ENCODE peak calls at places on chromosomes 16 and 17, in six cellular contexts. K is anterior cingulate cortex; W is B cell; V is heart left ventricle; C is AG04449; J is activated CD4-positive, alpha-beta T cell treated with anti-CD3 and anti-CD28 coated beads, Interleukin-2, amount 10 ng/mL, durations not matched to agents 7 days and 5 days. A is an unnamed sample.

GRCh38 chr17:19534562-19535149 is 1.0 kb downstream of the SLC47A1 start:
- DNase-seq in K (no peak), W (no peak), V (no peak), J (no peak), C (no peak), A (no peak)

GRCh38 chr17:59671386-59671785 is 35.8 kb downstream of the PTRH2 start:
- DNase-seq in J (no peak), C (no peak), W (no peak), K (no peak), V (no peak), A (no peak)

GRCh38 chr17:44350733-44351226 is 5.7 kb downstream of the GRN start:
- DNase-seq in W (peak), J (peak), K (no peak), C (no peak), V (peak), A (peak)

GRCh38 chr17:27242951-27243350 is 51.0 kb upstream of the WSB1 start:
- DNase-seq in W (no peak), C (no peak), J (no peak), V (no peak), K (no peak), A (no peak)

GRCh38 chr17:67281736-67282135 is 36.7 kb upstream of the HELZ start:
- DNase-seq in V (no peak), K (no peak), C (no peak), J (no peak), W (no peak), A (no peak)

GRCh38 chr16:57606147-57606846 is 22.1 kb upstream of the ADGRG1 start:
- DNase-seq in J (no peak), W (no peak), V (no peak), K (no peak), C (no peak), A (no peak)

GRCh38 chr17:50263293-50264262 is 10.7 kb upstream of the TMEM92 start:
- DNase-seq in K (no peak), C (no peak), J (no peak), V (no peak), W (no peak), A (no peak)

GRCh38 chr17:29068828-29069227 is 25.9 kb downstream of the PIPOX start:
- DNase-seq in V (no peak), C (no peak), J (no peak), K (no peak), W (no peak), A (no peak)

GRCh38 chr16:56610017-56610608 is 1.7 kb downstream of the MT2A start:
- DNase-seq in W (peak), J (peak), V (peak), C (peak), K (no peak), A (peak)

GRCh38 chr17:73645050-73645871 is 1.0 kb upstream of the SDK2 start:
- DNase-seq in K (no peak), W (peak), C (no peak), V (peak), J (peak), A (peak)

GRCh38 chr16:56298948-56299602 is 107.8 kb downstream of the GNAO1 start:
- DNase-seq in C (no peak), W (no peak), K (peak), J (no peak), V (no peak), A (no peak)

GRCh38 chr17:13244511-13244910 is 226.7 kb upstream of the ELAC2 start:
- DNase-seq in C (no peak), W (no peak), V (no peak), J (no peak), K (no peak), A (no peak)

GRCh38 chr17:58617563-58617962 is 74.3 kb downstream of the TEX14 start:
- DNase-seq in C (no peak), K (no peak), V (no peak), W (no peak), J (no peak), A (no peak)

GRCh38 chr17:64217249-64217652 is 45.8 kb downstream of the TEX2 start:
- DNase-seq in V (no peak), W (peak), C (no peak), K (no peak), J (no peak), A (no peak)

GRCh38 chr17:8436169-8436932 is 667 bp downstream of the NDEL1 start:
- DNase-seq in C (no peak), K (no peak), W (peak), J (peak), V (peak), A (peak)

GRCh38 chr16:67269766-67270165 is 9.6 kb upstream of the PLEKHG4 start:
- DNase-seq in J (no peak), W (no peak), K (no peak), C (no peak), V (no peak), A (no peak)

GRCh38 chr16:69166221-69166833 is 20.6 kb upstream of the SNTB2 start:
- DNase-seq in K (peak), J (peak), V (no peak), W (no peak), C (no peak), A (no peak)

GRCh38 chr17:48510761-48511604 is 19.8 kb downstream of the HOXB1 start:
- DNase-seq in V (no peak), W (no peak), K (no peak), J (peak), C (peak), A (no peak)

GRCh38 chr17:66348605-66349165 is 46.3 kb downstream of the PRKCA start:
- DNase-seq in K (no peak), V (peak), J (no peak), W (no peak), C (peak), A (no peak)

GRCh38 chr16:11750056-11750455 is 7.4 kb upstream of the TXNDC11 start:
- DNase-seq in J (no peak), V (no peak), C (no peak), W (no peak), K (no peak), A (no peak)

GRCh38 chr17:4607773-4608187 is 23.5 kb downstream of the SMTNL2 start:
- DNase-seq in J (no peak), W (no peak), V (peak), K (no peak), C (no peak), A (no peak)

GRCh38 chr16:20336955-20337354 is 9.6 kb upstream of the GP2 start:
- DNase-seq in W (no peak), V (no peak), C (no peak), J (no peak), K (no peak), A (no peak)

GRCh38 chr17:38550661-38551060 is 55.1 kb downstream of the SRCIN1 start:
- DNase-seq in V (peak), K (no peak), C (no peak), W (no peak), J (no peak), A (no peak)

GRCh38 chr17:29181226-29181625 is 1.0 kb upstream of the MYO18A start:
- DNase-seq in V (no peak), W (no peak), K (no peak), C (no peak), J (no peak), A (no peak)

GRCh38 chr17:63275318-63275967 is 170.7 kb downstream of the CYB561 start:
- DNase-seq in K (no peak), J (no peak), W (no peak), V (no peak), C (peak), A (no peak)